ENCODE peak calls at places on chromosomes 6 and 20, in nine cellular contexts. M is SIG-M5; S is hypothalamus; N is NCI-H748 treated with DMSO at 0.1 percent for 48 hours; L is SK-N-SH; O is foreskin fibroblast; V is ELR; X is progenitor cell of endocrine pancreas; R is activated CD8-positive, alpha-beta memory T cell treated with anti-CD3 and anti-CD28 coated beads for 48 hours. C is an unnamed sample.

GRCh38 chr6:148343028-148343374 is 363 bp downstream of the SASH1 start:
- DNase-seq in M (no peak), S (no peak), N (no peak), L (no peak), O (no peak), V (no peak), X (no peak), R (no peak), C (no peak)

GRCh38 chr6:30129270-30129669 is 6.7 kb upstream of the TRIM40 start:
- DNase-seq in M (no peak), S (no peak), N (no peak), L (no peak), O (no peak), V (no peak), X (no peak), R (no peak), C (no peak)

GRCh38 chr6:36839819-36840379 is 655 bp upstream of the CPNE5 start:
- DNase-seq in M (no peak), S (no peak), N (no peak), L (peak), O (peak), V (peak), X (peak), R (no peak), C (peak)

GRCh38 chr6:122631571-122632249 is 21.5 kb downstream of the PKIB start:
- DNase-seq in M (no peak), S (no peak), N (no peak), L (no peak), O (no peak), V (no peak), X (no peak), R (no peak), C (no peak)

GRCh38 chr6:32825966-32826365 is 9.2 kb upstream of the HLA-DOB start:
- DNase-seq in M (no peak), S (no peak), N (no peak), L (no peak), O (peak), V (peak), X (no peak), R (no peak), C (peak)

GRCh38 chr6:170108890-170109587 is 181.8 kb downstream of the DLL1 start:
- DNase-seq in M (no peak), S (no peak), N (no peak), L (no peak), O (no peak), V (no peak), X (no peak), R (no peak), C (no peak)

GRCh38 chr20:40251284-40251932 is 437.6 kb downstream of the MAFB start:
- DNase-seq in M (no peak), S (no peak), N (peak), L (peak), O (peak), V (peak), X (no peak), R (no peak), C (peak)

GRCh38 chr20:13274311-13274965 is 53.4 kb downstream of the ISM1 start:
- DNase-seq in M (no peak), S (no peak), N (no peak), L (no peak), O (no peak), V (no peak), X (no peak), R (no peak), C (no peak)